ENCODE peak calls at places on chromosomes 16 and 17, in eight cellular contexts. O is BE2C; X is endodermal cell; J is neural progenitor cell; B is ascending aorta; K is naive thymus-derived CD4-positive, alpha-beta T cell; Y is left ventricle myocardium inferior; L is tibial nerve. P is an unnamed sample.

GRCh38 chr16:51577621-51578303 is 426.7 kb upstream of the SALL1 start:
- DNase-seq in O (no peak), X (no peak), J (peak; percentile 13), B (no peak), K (no peak), Y (no peak), L (no peak), P (no peak)

GRCh38 chr16:55294947-55295346 is 29.1 kb upstream of the IRX6 start:
- DNase-seq in O (peak; percentile 19), X (no peak), J (peak; percentile 22), B (no peak), K (no peak), Y (no peak), L (no peak), P (no peak)

GRCh38 chr17:37089998-37090397 is 141.2 kb downstream of the AATF start:
- DNase-seq in O (no peak), X (no peak), J (no peak), B (no peak), K (peak; percentile 40), Y (no peak), L (no peak), P (no peak)

GRCh38 chr16:20868890-20869289 is 31.3 kb downstream of the DCUN1D3 start:
- DNase-seq in O (peak; percentile 79), X (peak; percentile 55), J (peak; percentile 16), B (peak; percentile 90), K (no peak), Y (peak; percentile 92), L (peak; percentile 68), P (no peak)

GRCh38 chr17:29251969-29252866 is 5.6 kb downstream of the CRYBA1 start:
- DNase-seq in O (no peak), X (no peak), J (peak; percentile 45), B (no peak), K (no peak), Y (no peak), L (no peak), P (peak; percentile 30)

GRCh38 chr17:67920212-67920611 is 76.1 kb downstream of the C17orf58 start:
- DNase-seq in O (no peak), X (no peak), J (no peak), B (no peak), K (no peak), Y (peak; percentile 23), L (no peak), P (no peak)

GRCh38 chr16:3459401-3460090 is 16.1 kb downstream of the NAA60 start:
- DNase-seq in O (no peak), X (no peak), J (peak; percentile 44), B (peak; percentile 11), K (peak; percentile 20), Y (no peak), L (no peak), P (peak; percentile 55)

GRCh38 chr17:50649042-50649908 is 14.6 kb downstream of the ABCC3 start:
- DNase-seq in O (no peak), X (no peak), J (no peak), B (no peak), K (no peak), Y (no peak), L (no peak), P (no peak)

GRCh38 chr16:57341441-57342303 is 16.9 kb upstream of the CCL22 start:
- DNase-seq in O (peak; percentile 24), X (no peak), J (no peak), B (no peak), K (no peak), Y (no peak), L (peak; percentile 32), P (no peak)

GRCh38 chr17:45048795-45049563 is 2.5 kb downstream of the DCAKD start:
- DNase-seq in O (no peak), X (no peak), J (no peak), B (no peak), K (no peak), Y (no peak), L (no peak), P (no peak)

GRCh38 chr16:82991941-82992675 is 365.3 kb downstream of the CDH13 start:
- DNase-seq in O (no peak), X (no peak), J (no peak), B (no peak), K (no peak), Y (no peak), L (no peak), P (no peak)

GRCh38 chr17:10060526-10060925 is 137.9 kb downstream of the GAS7 start:
- DNase-seq in O (no peak), X (no peak), J (no peak), B (no peak), K (no peak), Y (no peak), L (no peak), P (no peak)

GRCh38 chr17:80869476-80869875 is 122.2 kb upstream of the CHMP6 start:
- DNase-seq in O (no peak), X (no peak), J (no peak), B (no peak), K (no peak), Y (no peak), L (no peak), P (no peak)

GRCh38 chr16:81482329-81483063 is 37.9 kb downstream of the CMIP start:
- DNase-seq in O (no peak), X (no peak), J (no peak), B (no peak), K (no peak), Y (no peak), L (no peak), P (no peak)

GRCh38 chr17:63626551-63627228 is 4.5 kb downstream of the MAP3K3 start:
- DNase-seq in O (no peak), X (no peak), J (no peak), B (no peak), K (no peak), Y (no peak), L (no peak), P (no peak)

GRCh38 chr17:28338056-28338768 is 2.7 kb downstream of the TNFAIP1 start:
- DNase-seq in O (no peak), X (peak; percentile 63), J (no peak), B (no peak), K (no peak), Y (no peak), L (no peak), P (no peak)

GRCh38 chr17:77959216-77959925 is 868 bp downstream of the TNRC6C start:
- DNase-seq in O (peak; percentile 35), X (peak; percentile 78), J (peak; percentile 63), B (no peak), K (peak; percentile 49), Y (no peak), L (peak; percentile 11), P (peak; percentile 36)
- H3K4me1 ChIP-seq in O (peaks cover 18% of the 10 kb centered on the region), X (no peaks in the 10 kb centered on the region), J (peaks cover 33% of the 10 kb centered on the region), B (peaks cover 22% of the 10 kb centered on the region), K (peaks cover 39% of the 10 kb centered on the region), Y (peaks cover 63% of the 10 kb centered on the region), L (peaks cover 16% of the 10 kb centered on the region), P (peaks cover 23% of the 10 kb centered on the region)

GRCh38 chr16:84068783-84069464 is 26.3 kb upstream of the SLC38A8 start:
- DNase-seq in O (no peak), X (no peak), J (no peak), B (no peak), K (no peak), Y (no peak), L (no peak), P (no peak)
- H3K36me3 ChIP-seq in O (peaks cover 58% of the 10 kb centered on the region), X (peaks cover 89% of the 10 kb centered on the region), J (peaks cover 4% of the 10 kb centered on the region), B (peaks cover 94% of the 10 kb centered on the region), K (peaks cover 36% of the 10 kb centered on the region), Y (peaks cover 97% of the 10 kb centered on the region), L (no peaks in the 10 kb centered on the region), P (peaks cover 68% of the 10 kb centered on the region)

DNA sequence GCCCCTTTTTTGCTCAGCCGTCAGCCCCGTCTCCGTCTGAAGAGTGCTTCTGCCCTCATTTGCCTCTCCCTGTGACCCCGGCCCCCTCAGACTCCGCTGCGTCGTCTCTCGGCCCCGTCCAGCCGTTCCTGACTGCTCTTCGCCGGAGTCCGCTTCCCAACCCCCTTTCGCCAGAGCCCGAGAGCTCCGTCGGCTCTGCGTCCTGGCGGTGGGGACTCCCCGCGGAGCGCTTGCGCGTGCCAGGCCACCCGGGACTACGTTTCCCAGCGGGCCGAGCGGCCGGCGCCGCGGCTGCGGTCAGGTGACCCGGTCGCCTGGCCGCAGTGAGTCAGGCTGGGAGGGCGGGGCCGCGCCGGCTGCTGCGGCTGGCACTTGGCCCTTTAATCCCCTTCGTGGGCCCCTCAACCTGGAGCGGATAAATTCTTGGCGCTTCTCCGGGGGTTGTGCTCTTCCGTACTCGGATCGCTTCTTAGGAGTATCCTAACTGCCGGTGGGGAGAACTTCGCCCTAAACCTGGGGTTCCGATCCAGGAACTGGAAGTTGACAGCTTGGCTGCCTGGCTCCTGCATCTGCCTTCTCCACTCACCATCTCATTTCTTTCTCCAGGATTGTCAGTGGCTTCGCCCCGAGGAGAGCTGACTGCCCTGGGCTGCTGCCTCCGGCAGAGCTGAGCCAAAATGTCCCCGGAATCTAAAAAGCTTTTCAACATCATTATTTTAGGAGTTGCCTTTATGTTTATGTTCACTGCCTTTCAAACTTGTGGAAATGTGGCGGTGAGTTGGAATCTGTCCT is at the start of gene MFSD11:
- DNase-seq in O (peak; percentile 97), X (peak; percentile 99), J (peak; percentile 98), B (peak; percentile 94), K (peak; percentile 95), Y (peak; percentile 91), L (peak; percentile 73), P (peak; percentile 94)
- H3K9me3 ChIP-seq in O (no peaks in the 10 kb centered on the region), X (no peaks in the 10 kb centered on the region), J (no peaks in the 10 kb centered on the region), B (no peaks in the 10 kb centered on the region), K (no peaks in the 10 kb centered on the region), Y (no peaks in the 10 kb centered on the region), L (no peaks in the 10 kb centered on the region), P (no peaks in the 10 kb centered on the region)

GRCh38 chr17:34252138-34252889 is 2.8 kb upstream of the CCL2 start:
- DNase-seq in O (peak; percentile 24), X (peak; percentile 67), J (no peak), B (peak; percentile 97), K (no peak), Y (peak; percentile 98), L (peak; percentile 97), P (no peak)

GRCh38 chr17:34254651-34255380 is at the start of gene CCL2:
- DNase-seq in O (peak; percentile 19), X (peak; percentile 93), J (peak; percentile 73), B (peak; percentile 86), K (no peak), Y (peak; percentile 75), L (peak; percentile 81), P (peak; percentile 99)

GRCh38 chr17:34251186-34251585 is 3.9 kb upstream of the CCL2 start:
- DNase-seq in O (no peak), X (peak; percentile 72), J (no peak), B (no peak), K (no peak), Y (no peak), L (no peak), P (no peak)

GRCh38 chr17:34254146-34254545 is 939 bp upstream of the CCL2 start:
- DNase-seq in O (no peak), X (no peak), J (no peak), B (no peak), K (no peak), Y (no peak), L (no peak), P (peak; percentile 16)

DNA sequence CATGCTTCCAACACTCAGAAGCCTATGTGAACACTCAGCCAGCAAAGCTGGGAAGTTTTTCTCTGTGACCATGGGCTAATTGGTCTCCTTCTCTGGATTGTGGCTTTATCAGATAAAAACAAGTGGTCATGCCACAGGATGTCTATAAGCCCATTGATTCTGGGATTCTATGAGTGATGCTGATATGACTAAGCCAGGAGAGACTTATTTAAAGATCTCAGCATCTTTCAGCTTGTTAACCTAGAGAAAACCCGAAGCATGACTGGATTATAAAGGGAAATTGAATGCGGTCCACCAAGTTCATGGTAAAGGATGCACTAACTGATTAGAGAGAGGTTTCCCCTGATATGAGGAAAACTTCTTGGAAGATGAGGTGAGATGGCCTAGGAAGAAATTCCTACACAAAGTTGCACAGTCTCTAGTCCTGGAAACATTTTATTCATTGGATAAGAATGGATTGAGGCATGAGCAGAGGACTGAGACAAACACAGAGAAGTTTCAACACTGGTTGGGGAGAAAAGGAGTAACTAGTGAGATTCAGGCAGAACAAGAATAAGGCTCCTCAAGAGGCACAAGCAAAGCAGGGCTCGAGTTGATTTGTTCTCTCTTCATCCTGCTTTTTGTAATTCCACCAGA is 2.1 kb upstream of the CCL2 start:
- DNase-seq in O (no peak), X (no peak), J (no peak), B (no peak), K (no peak), Y (no peak), L (no peak), P (no peak)
- H3K4me1 ChIP-seq in O (no peaks in the 10 kb centered on the region), X (peaks cover 31% of the 10 kb centered on the region), J (peaks cover 13% of the 10 kb centered on the region), B (peaks cover 76% of the 10 kb centered on the region), K (no peaks in the 10 kb centered on the region), Y (peaks cover 92% of the 10 kb centered on the region), L (peaks cover 83% of the 10 kb centered on the region), P (peaks cover 22% of the 10 kb centered on the region)

P was measured in HAP-1.